ENCODE peak calls at places on chromosomes 12 and 14, in nine cellular contexts. I, C, Z, B, D, L, O, P and V are unnamed samples.

GRCh38 chr12:3225796-3226180 is 148.6 kb downstream of the TSPAN9 start:
- DNase-seq in I (no peak), C (no peak), Z (no peak), B (no peak), D (no peak), L (no peak), O (no peak), P (no peak), V (no peak)

GRCh38 chr12:76109879-76110278 is 25.4 kb upstream of the NAP1L1 start:
- DNase-seq in I (no peak), C (no peak), Z (no peak), B (no peak), D (no peak), L (no peak), O (no peak), P (no peak), V (no peak)

GRCh38 chr12:62912644-62913043 is 22.3 kb downstream of the PPM1H start:
- DNase-seq in I (no peak), C (no peak), Z (no peak), B (no peak), D (no peak), L (no peak), O (no peak), P (no peak), V (no peak)

GRCh38 chr14:22383515-22384166 is 205.4 kb downstream of the DAD1 start:
- DNase-seq in I (no peak), C (no peak), Z (no peak), B (peak; percentile 34), D (no peak), L (peak; percentile 90), O (no peak), P (no peak), V (no peak)

GRCh38 chr12:62736596-62736995 is 198.4 kb downstream of the PPM1H start:
- DNase-seq in I (no peak), C (no peak), Z (no peak), B (no peak), D (no peak), L (no peak), O (no peak), P (no peak), V (no peak)

GRCh38 chr12:99043319-99043914 is 398.3 kb downstream of the APAF1 start:
- DNase-seq in I (peak; percentile 63), C (peak; percentile 43), Z (peak; percentile 51), B (peak; percentile 61), D (peak; percentile 66), L (peak; percentile 81), O (peak; percentile 76), P (peak; percentile 75), V (peak; percentile 77)

GRCh38 chr14:88323086-88323519 is at the start of gene KCNK10:
- DNase-seq in I (no peak), C (no peak), Z (no peak), B (no peak), D (no peak), L (peak; percentile 13), O (peak; percentile 14), P (no peak), V (peak; percentile 10)

GRCh38 chr12:21697829-21698630 is 40.4 kb upstream of the LDHB start:
- DNase-seq in I (peak; percentile 49), C (no peak), Z (no peak), B (no peak), D (peak; percentile 38), L (peak; percentile 20), O (peak; percentile 40), P (peak; percentile 69), V (peak; percentile 41)

GRCh38 chr14:105092124-105092911 is 27.1 kb upstream of the GPR132 start:
- DNase-seq in I (no peak), C (no peak), Z (no peak), B (peak; percentile 46), D (no peak), L (no peak), O (no peak), P (no peak), V (no peak)

GRCh38 chr12:58051378-58051777 is 110.0 kb downstream of the ATP23 start:
- DNase-seq in I (no peak), C (no peak), Z (no peak), B (no peak), D (no peak), L (no peak), O (no peak), P (no peak), V (no peak)

GRCh38 chr12:11877869-11878780 is 192.6 kb upstream of the BCL2L14 start:
- DNase-seq in I (peak; percentile 84), C (no peak), Z (no peak), B (peak; percentile 57), D (peak; percentile 66), L (no peak), O (peak; percentile 84), P (peak; percentile 77), V (peak; percentile 83)

GRCh38 chr14:23566782-23567185 is 807 bp downstream of the AP1G2 start:
- DNase-seq in I (no peak), C (no peak), Z (no peak), B (peak; percentile 85), D (peak; percentile 20), L (no peak), O (no peak), P (peak; percentile 22), V (no peak)

GRCh38 chr14:23569443-23570151 is 2.0 kb upstream of the AP1G2 start:
- DNase-seq in I (no peak), C (no peak), Z (no peak), B (no peak), D (no peak), L (peak; percentile 41), O (peak; percentile 49), P (no peak), V (no peak)

GRCh38 chr14:23567186-23568020 is at the start of gene AP1G2:
- DNase-seq in I (peak; percentile 49), C (no peak), Z (peak; percentile 55), B (peak; percentile 93), D (peak; percentile 47), L (peak; percentile 95), O (peak; percentile 57), P (peak; percentile 74), V (peak; percentile 56)

GRCh38 chr14:23568600-23569310 is 1.2 kb upstream of the AP1G2 start:
- DNase-seq in I (no peak), C (no peak), Z (no peak), B (no peak), D (no peak), L (no peak), O (peak; percentile 66), P (no peak), V (no peak)

GRCh38 chr14:23568021-23568599 is 519 bp upstream of the AP1G2 start:
- DNase-seq in I (no peak), C (no peak), Z (no peak), B (no peak), D (no peak), L (no peak), O (no peak), P (no peak), V (no peak)
- H3K4me3 ChIP-seq in I (no peak overlapping the region), C (peak overlapping the region; percentile 73), Z (peak overlapping the region; percentile 57), B (peak overlapping the region; percentile 71), D (peak overlapping the region; percentile 68), L (peak overlapping the region; percentile 68), O (peak overlapping the region; percentile 59), P (peak overlapping the region; percentile 74), V (no peak overlapping the region)

DNA sequence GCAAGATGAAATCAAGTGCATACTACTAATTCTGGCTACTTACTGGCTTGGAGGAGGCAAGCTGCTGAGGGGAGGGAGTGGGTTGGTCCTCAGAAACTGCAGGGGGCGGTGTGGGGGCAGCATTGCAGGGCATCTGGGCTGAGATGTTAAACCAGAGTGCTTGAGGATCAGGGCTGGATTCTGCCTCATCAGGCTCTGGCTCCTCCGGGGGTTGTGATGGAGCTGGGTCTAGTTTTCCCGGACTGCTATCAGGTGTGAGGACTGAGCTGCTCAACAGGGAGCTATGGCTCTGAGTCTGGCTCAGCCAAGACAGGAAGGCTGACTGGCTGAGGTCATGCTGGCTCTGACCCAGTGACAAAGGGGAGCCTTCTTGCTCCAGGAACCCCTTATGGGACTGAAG is 28.6 kb downstream of the BAZ2A start:
- DNase-seq in I (peak; percentile 36), C (no peak), Z (no peak), B (no peak), D (no peak), L (peak; percentile 39), O (peak; percentile 24), P (peak; percentile 25), V (no peak)
- TF ChIP-seq CTCF in I (no peak), C (no peak), Z (no peak), B (no peak), D (peak; percentile 14), L (peak; percentile 20), O (no peak), P (peak; percentile 35), V (peak; percentile 4)

DNA sequence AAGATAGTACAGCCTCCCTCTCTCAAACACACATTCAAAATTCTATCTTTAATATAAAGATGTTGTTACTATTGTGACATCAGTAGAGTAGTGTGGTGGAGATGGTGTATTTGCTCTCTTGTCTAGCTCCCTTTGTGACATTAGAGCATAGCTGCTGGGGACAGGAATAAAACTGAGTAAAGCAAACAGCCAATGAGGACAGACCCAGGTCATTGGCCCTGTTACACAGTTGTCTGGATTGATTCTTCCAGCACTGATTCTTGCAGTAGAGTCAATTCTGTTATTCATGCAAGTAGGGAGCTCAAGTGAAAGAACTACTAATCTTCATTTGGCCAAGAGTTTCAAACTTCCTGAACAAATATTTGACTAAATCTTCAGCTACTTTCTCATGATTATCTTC is 72.4 kb downstream of the SCN8A start:
- DNase-seq in I (no peak), C (no peak), Z (no peak), B (no peak), D (no peak), L (no peak), O (no peak), P (no peak), V (no peak)
- H3K4me3 ChIP-seq in I (no peak overlapping the region), C (no peak overlapping the region), Z (no peak overlapping the region), B (no peak overlapping the region), D (no peak overlapping the region), L (no peak overlapping the region), O (no peak overlapping the region), P (no peak overlapping the region), V (no peak overlapping the region)

GRCh38 chr12:132565365-132565764 is 45.0 kb downstream of the LRCOL1 start:
- DNase-seq in I (no peak), C (no peak), Z (no peak), B (no peak), D (no peak), L (no peak), O (no peak), P (no peak), V (no peak)

GRCh38 chr12:132561784-132562156 is 48.6 kb downstream of the LRCOL1 start:
- DNase-seq in I (no peak), C (no peak), Z (no peak), B (peak; percentile 36), D (no peak), L (peak; percentile 40), O (peak; percentile 51), P (no peak), V (no peak)

GRCh38 chr12:132566551-132567131 is 43.7 kb downstream of the LRCOL1 start:
- DNase-seq in I (no peak), C (no peak), Z (no peak), B (no peak), D (no peak), L (no peak), O (no peak), P (no peak), V (peak; percentile 32)

GRCh38 chr12:132562489-132563045 is 47.8 kb downstream of the LRCOL1 start:
- DNase-seq in I (no peak), C (no peak), Z (no peak), B (no peak), D (no peak), L (no peak), O (no peak), P (no peak), V (no peak)

DNA sequence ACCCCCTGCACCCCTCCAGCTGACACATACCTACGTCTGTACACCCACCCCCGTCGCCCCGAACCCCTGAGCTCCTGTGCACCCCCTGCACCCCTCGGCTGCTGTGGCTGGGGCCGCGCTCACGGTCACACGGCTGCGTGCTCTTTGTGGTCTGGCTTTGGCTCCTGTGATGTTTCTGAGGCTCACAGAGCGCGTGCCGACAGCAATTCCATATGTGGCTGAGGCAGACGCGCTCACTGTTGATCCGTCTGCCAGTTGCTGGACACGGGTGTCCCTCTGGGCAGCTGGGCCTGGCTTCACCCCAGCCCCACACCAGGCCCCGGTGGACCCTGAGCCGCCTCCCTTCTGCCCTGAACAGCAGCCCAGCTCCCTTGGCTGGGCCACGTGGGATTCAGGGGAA is 46.5 kb downstream of the LRCOL1 start:
- DNase-seq in I (no peak), C (no peak), Z (no peak), B (no peak), D (no peak), L (no peak), O (no peak), P (no peak), V (no peak)
- TF ChIP-seq CTCF in I (no peak), C (no peak), Z (no peak), B (no peak), D (no peak), L (no peak), O (no peak), P (no peak), V (no peak)